ENCODE peak calls at places on chromosomes 3 and 15, in eight cellular contexts. V, N, G, X, I, K, D and E are unnamed samples.

GRCh38 chr15:25171856-25172687 is 217.3 kb downstream of the SNRPN start:
- DNase-seq in V (no peak), N (no peak), G (no peak), X (no peak), I (no peak), K (no peak), D (no peak), E (no peak)

GRCh38 chr3:165642761-165643432 is 194.3 kb downstream of the BCHE start:
- DNase-seq in V (peak), N (no peak), G (peak), X (peak), I (no peak), K (no peak), D (no peak), E (no peak)

GRCh38 chr3:144816366-144816765 is 844.7 kb downstream of the DIPK2A start:
- DNase-seq in V (no peak), N (no peak), G (no peak), X (no peak), I (no peak), K (no peak), D (no peak), E (no peak)

GRCh38 chr3:141000027-141000663 is 51.0 kb upstream of the SPSB4 start:
- DNase-seq in V (peak), N (peak), G (peak), X (peak), I (peak), K (peak), D (peak), E (peak)

GRCh38 chr3:184496933-184497332 is 64.7 kb upstream of the EPHB3 start:
- DNase-seq in V (no peak), N (no peak), G (no peak), X (no peak), I (no peak), K (no peak), D (no peak), E (no peak)

GRCh38 chr15:38536201-38536676 is 28.4 kb downstream of the RASGRP1 start:
- DNase-seq in V (peak), N (no peak), G (no peak), X (no peak), I (no peak), K (no peak), D (no peak), E (no peak)

GRCh38 chr3:136802481-136802996 is 16.4 kb upstream of the SLC35G2 start:
- DNase-seq in V (peak), N (no peak), G (no peak), X (peak), I (no peak), K (no peak), D (no peak), E (no peak)

GRCh38 chr15:31343831-31344230 is 17.2 kb downstream of the KLF13 start:
- DNase-seq in V (no peak), N (peak), G (no peak), X (no peak), I (no peak), K (no peak), D (no peak), E (no peak)

GRCh38 chr3:35946857-35947514 is 307.7 kb downstream of the ARPP21 start:
- DNase-seq in V (no peak), N (no peak), G (no peak), X (no peak), I (no peak), K (no peak), D (no peak), E (no peak)

GRCh38 chr15:46857103-46857502 is 860.2 kb upstream of the SEMA6D start:
- DNase-seq in V (no peak), N (no peak), G (no peak), X (no peak), I (no peak), K (no peak), D (no peak), E (no peak)

GRCh38 chr3:146339262-146339808 is 88.4 kb upstream of the PLSCR4 start:
- DNase-seq in V (no peak), N (no peak), G (no peak), X (no peak), I (no peak), K (no peak), D (no peak), E (no peak)

GRCh38 chr3:112894258-112894657 is 47.6 kb upstream of the CD200R1L start:
- DNase-seq in V (peak), N (no peak), G (peak), X (peak), I (no peak), K (no peak), D (no peak), E (peak)

GRCh38 chr15:61828860-61829513 is 231.3 kb downstream of the VPS13C start:
- DNase-seq in V (no peak), N (no peak), G (no peak), X (no peak), I (no peak), K (no peak), D (no peak), E (no peak)
- TF ChIP-seq RAD21 in V (no peak), N (no peak), G (no peak), X (no peak), I (no peak), K (no peak), D (no peak), E (no peak)

GRCh38 chr3:45551214-45552010 is 43.1 kb upstream of the LIMD1 start:
- DNase-seq in V (peak), N (no peak), G (peak), X (peak), I (no peak), K (peak), D (peak), E (peak)

GRCh38 chr3:45552773-45553371 is 41.7 kb upstream of the LIMD1 start:
- DNase-seq in V (no peak), N (no peak), G (no peak), X (no peak), I (no peak), K (no peak), D (no peak), E (no peak)

GRCh38 chr3:45553469-45553974 is 41.0 kb upstream of the LIMD1 start:
- DNase-seq in V (peak), N (peak), G (no peak), X (no peak), I (no peak), K (no peak), D (peak), E (no peak)

GRCh38 chr3:45554001-45554691 is 40.4 kb upstream of the LIMD1 start:
- DNase-seq in V (peak), N (no peak), G (no peak), X (no peak), I (peak), K (no peak), D (peak), E (no peak)

DNA sequence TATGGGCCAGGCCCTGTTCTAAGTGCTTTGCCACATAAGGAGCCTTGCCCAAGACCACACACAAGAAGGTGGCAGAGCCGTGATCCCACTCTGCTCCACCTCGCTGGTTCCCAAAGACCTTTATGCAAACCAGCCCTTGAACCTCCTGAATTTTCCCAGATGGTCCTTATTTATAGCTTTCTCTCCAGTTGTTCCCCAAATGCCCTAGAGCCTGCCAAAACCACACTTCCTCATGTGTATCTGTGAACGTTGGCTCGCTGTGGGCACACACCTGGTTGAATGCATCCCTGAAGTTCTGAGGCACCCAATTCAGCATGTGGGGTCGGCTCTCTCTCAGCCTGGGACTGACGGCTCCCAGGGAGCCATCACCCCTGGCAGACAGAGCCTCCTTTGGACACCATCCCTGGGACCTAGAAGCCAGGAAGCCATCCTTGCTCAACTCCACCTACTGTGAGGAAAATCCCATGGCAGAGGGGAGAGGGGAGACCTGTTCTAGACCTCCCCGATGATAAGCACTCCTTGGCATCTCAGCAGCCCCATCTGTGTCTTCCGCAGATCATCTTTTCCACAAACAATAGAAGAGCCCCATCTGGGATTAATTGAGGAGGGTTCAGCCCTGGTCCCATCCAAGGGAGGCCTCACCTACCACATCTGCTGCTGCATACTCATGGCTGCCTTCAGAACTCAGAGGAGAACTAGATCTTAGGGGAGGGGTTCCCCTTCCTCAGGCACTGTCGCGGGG is 42.3 kb upstream of the LIMD1 start:
- DNase-seq in V (no peak), N (no peak), G (no peak), X (no peak), I (no peak), K (no peak), D (no peak), E (no peak)
- TF ChIP-seq RAD21 in V (no peak), N (no peak), G (no peak), X (no peak), I (no peak), K (no peak), D (no peak), E (no peak)

GRCh38 chr3:152524198-152525140 is 255.7 kb downstream of the MBNL1 start:
- DNase-seq in V (peak), N (peak), G (peak), X (peak), I (no peak), K (peak), D (no peak), E (no peak)
- TF ChIP-seq RAD21 in V (peak), N (peak), G (peak), X (peak), I (peak), K (peak), D (peak), E (peak)

DNA sequence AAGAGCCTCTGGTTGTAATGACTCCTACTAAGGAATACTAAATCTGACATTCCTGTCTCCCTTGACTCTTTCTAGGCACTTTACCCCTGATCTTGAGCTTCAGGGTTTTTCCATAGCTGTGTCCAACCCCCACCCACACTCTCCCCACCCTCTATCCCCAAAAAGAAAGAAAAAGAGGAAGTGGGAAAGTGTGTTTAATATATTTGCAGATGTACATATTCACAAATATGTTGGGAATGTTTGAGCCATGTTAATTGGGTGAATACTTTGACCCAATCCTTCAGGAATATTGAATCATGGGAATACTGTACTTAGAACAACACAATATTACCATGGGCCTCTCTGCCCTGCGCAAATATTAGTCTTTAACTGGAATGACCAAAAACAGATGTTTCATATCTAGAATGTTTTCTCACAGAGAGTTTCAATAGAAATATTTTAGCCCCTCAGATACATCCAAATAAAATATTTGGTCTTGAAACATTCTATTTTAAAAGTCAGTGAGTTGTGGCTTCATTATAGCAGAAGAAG is 19.8 kb upstream of the PFN2 start:
- DNase-seq in V (peak), N (no peak), G (no peak), X (no peak), I (no peak), K (no peak), D (no peak), E (no peak)
- TF ChIP-seq RAD21 in V (no peak), N (no peak), G (no peak), X (no peak), I (no peak), K (no peak), D (no peak), E (no peak)

GRCh38 chr3:186060222-186060621 is 48.7 kb downstream of the ETV5 start:
- DNase-seq in V (no peak), N (no peak), G (no peak), X (no peak), I (peak), K (no peak), D (no peak), E (no peak)

GRCh38 chr3:186058225-186058624 is 50.7 kb downstream of the ETV5 start:
- DNase-seq in V (no peak), N (no peak), G (no peak), X (no peak), I (no peak), K (no peak), D (no peak), E (no peak)

GRCh38 chr3:186059192-186059591 is 49.7 kb downstream of the ETV5 start:
- DNase-seq in V (no peak), N (no peak), G (no peak), X (no peak), I (no peak), K (no peak), D (no peak), E (no peak)

GRCh38 chr3:186054481-186055399 is 54.1 kb downstream of the ETV5 start:
- DNase-seq in V (no peak), N (no peak), G (no peak), X (no peak), I (no peak), K (no peak), D (no peak), E (no peak)

GRCh38 chr3:186057594-186057993 is 51.3 kb downstream of the ETV5 start:
- DNase-seq in V (peak), N (no peak), G (peak), X (no peak), I (no peak), K (no peak), D (no peak), E (no peak)
- TF ChIP-seq RAD21 in V (peak), N (no peak), G (no peak), X (no peak), I (no peak), K (no peak), D (no peak), E (no peak)

GRCh38 chr3:122621112-122621511 is 43.7 kb downstream of the PARP15 start:
- DNase-seq in V (no peak), N (no peak), G (no peak), X (no peak), I (peak), K (no peak), D (no peak), E (no peak)
- TF ChIP-seq RAD21 in V (no peak), N (no peak), G (no peak), X (no peak), I (no peak), K (no peak), D (no peak), E (no peak)

GRCh38 chr3:125207507-125207906 is 5.0 kb downstream of the SLC12A8 start:
- DNase-seq in V (no peak), N (no peak), G (no peak), X (no peak), I (no peak), K (no peak), D (no peak), E (no peak)

GRCh38 chr3:125206934-125207333 is 5.6 kb downstream of the SLC12A8 start:
- DNase-seq in V (no peak), N (no peak), G (no peak), X (no peak), I (no peak), K (no peak), D (no peak), E (no peak)

GRCh38 chr3:125200731-125201139 is 11.8 kb downstream of the SLC12A8 start:
- DNase-seq in V (no peak), N (no peak), G (no peak), X (no peak), I (peak), K (peak), D (no peak), E (no peak)

GRCh38 chr3:125203731-125204130 is 8.8 kb downstream of the SLC12A8 start:
- DNase-seq in V (no peak), N (no peak), G (no peak), X (no peak), I (no peak), K (no peak), D (no peak), E (no peak)

GRCh38 chr3:125202197-125202596 is 10.4 kb downstream of the SLC12A8 start:
- DNase-seq in V (peak), N (no peak), G (peak), X (no peak), I (no peak), K (no peak), D (no peak), E (no peak)
- TF ChIP-seq RAD21 in V (peak), N (peak), G (peak), X (peak), I (peak), K (peak), D (no peak), E (peak)

GRCh38 chr15:88256261-88257230 is at the start of gene NTRK3:
- DNase-seq in V (no peak), N (peak), G (peak), X (no peak), I (no peak), K (no peak), D (no peak), E (no peak)
- TF ChIP-seq RAD21 in V (no peak), N (no peak), G (no peak), X (no peak), I (no peak), K (no peak), D (no peak), E (no peak)

GRCh38 chr15:55221090-55222011 is 24.6 kb upstream of the RSL24D1 start:
- DNase-seq in V (peak), N (no peak), G (peak), X (no peak), I (peak), K (peak), D (no peak), E (no peak)
- TF ChIP-seq RAD21 in V (no peak), N (no peak), G (no peak), X (no peak), I (peak), K (no peak), D (no peak), E (no peak)